ENCODE peak calls at places on chromosomes 1 and 21, in five cellular contexts. One of them, this sample, is unnamed.

GRCh38 chr21:41832230-41833137 is 46.7 kb downstream of the PRDM15 start:
- DNase-seq in endothelial cell: no peak
- DNase-seq in NB4: no peak
- DNase-seq in mesothelial cell of epicardium: no peak
- DNase-seq in pancreas: no peak
- DNase-seq in this sample: no peak

GRCh38 chr21:17476006-17476405 is 36.8 kb upstream of the CXADR start:
- DNase-seq in endothelial cell: no peak
- DNase-seq in NB4: no peak
- DNase-seq in mesothelial cell of epicardium: no peak
- DNase-seq in pancreas: peak
- DNase-seq in this sample: no peak

GRCh38 chr1:200242379-200243041 is 167.3 kb downstream of the ZNF281 start:
- DNase-seq in endothelial cell: no peak
- DNase-seq in NB4: peak
- DNase-seq in mesothelial cell of epicardium: no peak
- DNase-seq in pancreas: no peak
- DNase-seq in this sample: no peak

GRCh38 chr1:28518745-28519341 is 13.0 kb downstream of the RCC1 start:
- DNase-seq in endothelial cell: no peak
- DNase-seq in NB4: peak
- DNase-seq in mesothelial cell of epicardium: no peak
- DNase-seq in pancreas: no peak
- DNase-seq in this sample: no peak

GRCh38 chr1:79497193-79497773 is 490.8 kb upstream of the ADGRL4 start:
- DNase-seq in endothelial cell: peak
- DNase-seq in NB4: peak
- DNase-seq in mesothelial cell of epicardium: no peak
- DNase-seq in pancreas: no peak
- DNase-seq in this sample: no peak

GRCh38 chr1:117609471-117609911 is 3.6 kb downstream of the TENT5C start:
- DNase-seq in endothelial cell: no peak
- DNase-seq in NB4: peak
- DNase-seq in mesothelial cell of epicardium: no peak
- DNase-seq in pancreas: peak
- DNase-seq in this sample: no peak

GRCh38 chr1:203200059-203200553 is 13.6 kb upstream of the CHI3L1 start:
- DNase-seq in endothelial cell: no peak
- DNase-seq in NB4: peak
- DNase-seq in mesothelial cell of epicardium: no peak
- DNase-seq in pancreas: no peak
- DNase-seq in this sample: no peak

GRCh38 chr1:110605901-110606783 is at the start of gene KCNA2:
- DNase-seq in endothelial cell: peak
- DNase-seq in NB4: no peak
- DNase-seq in mesothelial cell of epicardium: peak
- DNase-seq in pancreas: peak
- DNase-seq in this sample: peak

GRCh38 chr1:36739703-36740289 is 257.1 kb upstream of the CSF3R start:
- DNase-seq in endothelial cell: no peak
- DNase-seq in NB4: peak
- DNase-seq in mesothelial cell of epicardium: no peak
- DNase-seq in pancreas: no peak
- DNase-seq in this sample: no peak

DNA sequence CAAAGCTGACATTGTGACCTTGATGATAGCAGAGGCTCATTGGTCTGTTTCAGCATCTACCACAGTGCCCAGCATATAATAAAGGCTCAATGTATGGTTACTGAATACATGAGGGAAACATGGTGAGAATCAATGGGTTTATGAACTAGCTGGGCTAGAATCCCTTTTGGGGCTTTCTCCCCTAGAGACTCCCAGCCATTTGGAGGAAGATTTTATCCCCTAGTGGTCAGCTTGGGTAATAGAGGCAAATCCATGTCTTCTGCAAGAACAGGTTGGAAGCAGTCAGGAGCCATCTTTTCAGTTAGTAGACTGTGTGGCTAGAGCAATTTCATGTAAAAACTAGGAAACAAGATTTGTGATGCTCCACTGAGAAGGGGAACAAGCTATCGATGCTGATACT is 15.8 kb upstream of the REG4 start:
- DNase-seq in endothelial cell: no peak
- DNase-seq in NB4: peak
- DNase-seq in mesothelial cell of epicardium: no peak
- DNase-seq in pancreas: no peak
- DNase-seq in this sample: no peak
- TF ChIP-seq CTCF in endothelial cell: peak
- TF ChIP-seq CTCF in NB4: peak
- TF ChIP-seq CTCF in mesothelial cell of epicardium: peak
- TF ChIP-seq CTCF in pancreas: no peak
- TF ChIP-seq CTCF in this sample: no peak

DNA sequence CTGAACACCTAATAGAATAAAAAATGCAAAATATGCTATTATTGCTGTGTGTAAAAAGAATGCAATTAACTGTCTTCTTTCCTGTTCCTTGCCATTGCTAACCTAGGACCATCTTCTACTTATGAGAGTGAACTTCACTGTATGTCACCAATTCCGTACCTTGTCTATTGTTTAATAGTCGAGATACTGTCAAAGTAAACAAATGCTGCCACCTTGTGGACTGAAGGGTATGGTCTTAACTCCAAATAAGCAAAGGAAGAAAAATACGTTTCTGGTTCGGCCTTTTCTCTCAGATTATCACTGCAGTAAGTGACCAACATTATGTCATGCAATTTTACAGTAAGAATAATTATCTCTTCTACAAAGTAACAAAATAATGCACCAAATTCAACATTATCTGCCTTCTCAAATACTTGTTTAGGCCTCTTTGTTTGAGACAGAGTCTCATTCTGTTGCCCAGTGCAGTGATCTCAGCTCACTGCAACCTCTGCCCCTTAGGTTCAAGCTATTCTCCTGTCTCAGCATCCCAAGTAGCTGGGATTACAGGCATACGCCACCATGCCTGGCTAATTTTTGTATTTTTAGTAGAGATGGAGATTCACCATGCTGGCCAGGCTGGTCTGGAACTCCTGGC is 133.4 kb downstream of the COP1 start:
- DNase-seq in endothelial cell: peak
- DNase-seq in NB4: peak
- DNase-seq in mesothelial cell of epicardium: no peak
- DNase-seq in pancreas: no peak
- DNase-seq in this sample: no peak
- TF ChIP-seq CTCF in endothelial cell: peak
- TF ChIP-seq CTCF in NB4: peak
- TF ChIP-seq CTCF in mesothelial cell of epicardium: peak
- TF ChIP-seq CTCF in pancreas: peak
- TF ChIP-seq CTCF in this sample: peak

GRCh38 chr1:185238447-185238846 is 78.6 kb downstream of the IVNS1ABP start:
- DNase-seq in endothelial cell: no peak
- DNase-seq in NB4: peak
- DNase-seq in mesothelial cell of epicardium: no peak
- DNase-seq in pancreas: no peak
- DNase-seq in this sample: no peak
- TF ChIP-seq CTCF in endothelial cell: no peak
- TF ChIP-seq CTCF in NB4: peak
- TF ChIP-seq CTCF in mesothelial cell of epicardium: peak
- TF ChIP-seq CTCF in pancreas: no peak
- TF ChIP-seq CTCF in this sample: peak

DNA sequence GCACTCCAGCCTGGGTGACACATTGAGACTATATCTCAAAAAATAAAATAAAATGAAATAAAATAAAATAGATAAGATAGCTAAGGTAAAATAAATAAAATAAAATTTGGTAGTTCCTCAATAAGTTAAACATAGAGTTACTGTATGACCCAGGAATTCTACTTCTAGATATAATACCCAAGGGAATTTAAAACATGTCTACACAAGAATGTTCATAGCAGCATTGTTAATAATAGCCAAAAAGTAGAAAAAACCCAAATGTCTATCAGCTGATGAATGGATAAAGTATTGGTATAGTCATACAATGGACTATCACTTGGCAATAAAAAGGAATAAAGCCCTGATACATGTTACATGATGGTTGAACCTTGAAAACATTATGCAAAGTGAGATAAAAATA is 47.8 kb downstream of the CEP350 start:
- DNase-seq in endothelial cell: no peak
- DNase-seq in NB4: no peak
- DNase-seq in mesothelial cell of epicardium: no peak
- DNase-seq in pancreas: no peak
- DNase-seq in this sample: no peak
- TF ChIP-seq CTCF in endothelial cell: no peak
- TF ChIP-seq CTCF in NB4: no peak
- TF ChIP-seq CTCF in mesothelial cell of epicardium: no peak
- TF ChIP-seq CTCF in pancreas: no peak
- TF ChIP-seq CTCF in this sample: no peak

GRCh38 chr1:44238651-44239050 is 25.4 kb downstream of the DMAP1 start:
- DNase-seq in endothelial cell: no peak
- DNase-seq in NB4: no peak
- DNase-seq in mesothelial cell of epicardium: no peak
- DNase-seq in pancreas: no peak
- DNase-seq in this sample: no peak

GRCh38 chr1:44239961-44240371 is 26.7 kb downstream of the DMAP1 start:
- DNase-seq in endothelial cell: no peak
- DNase-seq in NB4: no peak
- DNase-seq in mesothelial cell of epicardium: no peak
- DNase-seq in pancreas: no peak
- DNase-seq in this sample: no peak

GRCh38 chr1:44237721-44238457 is 24.6 kb downstream of the DMAP1 start:
- DNase-seq in endothelial cell: peak
- DNase-seq in NB4: peak
- DNase-seq in mesothelial cell of epicardium: peak
- DNase-seq in pancreas: no peak
- DNase-seq in this sample: peak

GRCh38 chr1:44240802-44241671 is 27.8 kb downstream of the DMAP1 start:
- DNase-seq in endothelial cell: no peak
- DNase-seq in NB4: no peak
- DNase-seq in mesothelial cell of epicardium: no peak
- DNase-seq in pancreas: no peak
- DNase-seq in this sample: no peak

GRCh38 chr1:44239337-44239960 is 26.2 kb downstream of the DMAP1 start:
- DNase-seq in endothelial cell: peak
- DNase-seq in NB4: no peak
- DNase-seq in mesothelial cell of epicardium: no peak
- DNase-seq in pancreas: no peak
- DNase-seq in this sample: no peak
- TF ChIP-seq CTCF in endothelial cell: no peak
- TF ChIP-seq CTCF in NB4: no peak
- TF ChIP-seq CTCF in mesothelial cell of epicardium: no peak
- TF ChIP-seq CTCF in pancreas: no peak
- TF ChIP-seq CTCF in this sample: no peak